ENCODE peak calls at places on chromosome 19, in six cellular contexts. H is left cardiac atrium; K is activated CD4-positive, alpha-beta T cell treated with anti-CD3 and anti-CD28 coated beads, Interleukin-2, amount 50 U/mL, for 4 hours; N is activated T-cell treated with anti-CD3 and anti-CD28 coated beads for 1 hour; X is prostate gland; F is activated CD8-positive, alpha-beta memory T cell treated with anti-CD3 and anti-CD28 coated beads, Interleukin-2, amount 50 U/mL, for 48 hours. R is an unnamed sample.

GRCh38 chr19:10517361-10517759 is at the start of gene S1PR5:
- DNase-seq in X (no peak), N (no peak), H (no peak), F (no peak), K (no peak), R (peak; percentile 29)

GRCh38 chr19:1490311-1491113 is at the start of gene PCSK4:
- DNase-seq in N (peak; percentile 98), K (peak; percentile 98), X (peak; percentile 99), F (peak; percentile 98), H (peak; percentile 98), R (peak; percentile 99)

GRCh38 chr19:10518444-10519361 is 1.5 kb upstream of the S1PR5 start:
- DNase-seq in H (no peak), F (no peak), X (no peak), K (no peak), N (no peak), R (peak; percentile 4)

GRCh38 chr19:58545286-58546068 is 1.6 kb downstream of the TRIM28 start:
- DNase-seq in X (no peak), H (no peak), K (no peak), N (no peak), F (peak; percentile 56), R (no peak)

GRCh38 chr19:3708207-3708931 is at the start of gene TJP3:
- DNase-seq in N (no peak), X (peak; percentile 69), H (no peak), K (no peak), F (no peak), R (no peak)

GRCh38 chr19:7534531-7534980 is 961 bp upstream of the PNPLA6 start:
- DNase-seq in N (peak; percentile 30), H (peak; percentile 77), X (peak; percentile 36), F (peak; percentile 78), K (no peak), R (peak; percentile 90)

GRCh38 chr19:12294308-12295158 is at the start of gene ZNF44:
- DNase-seq in F (peak; percentile 93), K (peak; percentile 94), H (peak; percentile 98), N (peak; percentile 91), X (peak; percentile 99), R (peak; percentile 96)

GRCh38 chr19:28296506-28296905 is 916.4 kb downstream of the UQCRFS1 start:
- DNase-seq in H (no peak), N (no peak), X (no peak), K (no peak), F (no peak), R (peak; percentile 63)

GRCh38 chr19:33809960-33810359 is 13.3 kb downstream of the KCTD15 start:
- DNase-seq in H (peak; percentile 41), K (no peak), F (no peak), X (no peak), N (no peak), R (no peak)

GRCh38 chr19:35712910-35713845 is 4.6 kb upstream of the KMT2B start:
- DNase-seq in H (no peak), K (no peak), F (peak; percentile 89), X (no peak), N (no peak), R (no peak)

GRCh38 chr19:46294475-46294874 is 2.4 kb upstream of the HIF3A start:
- DNase-seq in K (no peak), N (no peak), X (no peak), F (no peak), H (no peak), R (no peak)